ENCODE peak calls at places on chromosomes 6 and 20, in nine cellular contexts. One of them, this sample, is unnamed.

GRCh38 chr20:45067558-45067957 is 33.4 kb downstream of the KCNS1 start:
- DNase-seq in cerebellar cortex: no peak
- DNase-seq in small intestine: no peak
- DNase-seq in EL: peak
- DNase-seq in aorta: no peak
- DNase-seq in T-helper 2 cell: no peak
- DNase-seq in astrocyte of the cerebellum: no peak
- DNase-seq in SK-MEL-5: no peak
- DNase-seq in GM12865: no peak
- DNase-seq in this sample: no peak

GRCh38 chr6:27290065-27290849 is 21.8 kb downstream of the POM121L2 start:
- DNase-seq in cerebellar cortex: no peak
- DNase-seq in small intestine: no peak
- DNase-seq in EL: peak
- DNase-seq in aorta: no peak
- DNase-seq in T-helper 2 cell: no peak
- DNase-seq in astrocyte of the cerebellum: no peak
- DNase-seq in SK-MEL-5: peak
- DNase-seq in GM12865: no peak
- DNase-seq in this sample: no peak

GRCh38 chr6:3329491-3330051 is 70.8 kb downstream of the PSMG4 start:
- DNase-seq in cerebellar cortex: no peak
- DNase-seq in small intestine: no peak
- DNase-seq in EL: no peak
- DNase-seq in aorta: no peak
- DNase-seq in T-helper 2 cell: no peak
- DNase-seq in astrocyte of the cerebellum: no peak
- DNase-seq in SK-MEL-5: no peak
- DNase-seq in GM12865: no peak
- DNase-seq in this sample: no peak

GRCh38 chr6:41675176-41675767 is 37.0 kb downstream of the MDFI start:
- DNase-seq in cerebellar cortex: no peak
- DNase-seq in small intestine: no peak
- DNase-seq in EL: no peak
- DNase-seq in aorta: peak
- DNase-seq in T-helper 2 cell: no peak
- DNase-seq in astrocyte of the cerebellum: no peak
- DNase-seq in SK-MEL-5: no peak
- DNase-seq in GM12865: no peak
- DNase-seq in this sample: no peak

GRCh38 chr6:71333700-71334099 is 45.1 kb downstream of the OGFRL1 start:
- DNase-seq in cerebellar cortex: no peak
- DNase-seq in small intestine: no peak
- DNase-seq in EL: peak
- DNase-seq in aorta: no peak
- DNase-seq in T-helper 2 cell: no peak
- DNase-seq in astrocyte of the cerebellum: peak
- DNase-seq in SK-MEL-5: peak
- DNase-seq in GM12865: no peak
- DNase-seq in this sample: no peak

GRCh38 chr20:37007898-37008649 is 56.6 kb upstream of the SAMHD1 start:
- DNase-seq in cerebellar cortex: peak
- DNase-seq in small intestine: peak
- DNase-seq in EL: no peak
- DNase-seq in aorta: no peak
- DNase-seq in T-helper 2 cell: no peak
- DNase-seq in astrocyte of the cerebellum: peak
- DNase-seq in SK-MEL-5: peak
- DNase-seq in GM12865: peak
- DNase-seq in this sample: no peak

GRCh38 chr20:34544109-34544793 is 14.3 kb upstream of the MAP1LC3A start:
- DNase-seq in cerebellar cortex: peak
- DNase-seq in small intestine: peak
- DNase-seq in EL: no peak
- DNase-seq in aorta: no peak
- DNase-seq in T-helper 2 cell: no peak
- DNase-seq in astrocyte of the cerebellum: no peak
- DNase-seq in SK-MEL-5: no peak
- DNase-seq in GM12865: no peak
- DNase-seq in this sample: no peak

GRCh38 chr6:13099771-13100170 is 228.6 kb downstream of the TBC1D7 start:
- DNase-seq in cerebellar cortex: no peak
- DNase-seq in small intestine: no peak
- DNase-seq in EL: no peak
- DNase-seq in aorta: no peak
- DNase-seq in T-helper 2 cell: no peak
- DNase-seq in astrocyte of the cerebellum: no peak
- DNase-seq in SK-MEL-5: peak
- DNase-seq in GM12865: no peak
- DNase-seq in this sample: no peak

GRCh38 chr6:53252177-53252692 is 96.5 kb downstream of the ELOVL5 start:
- DNase-seq in cerebellar cortex: no peak
- DNase-seq in small intestine: no peak
- DNase-seq in EL: no peak
- DNase-seq in aorta: no peak
- DNase-seq in T-helper 2 cell: no peak
- DNase-seq in astrocyte of the cerebellum: no peak
- DNase-seq in SK-MEL-5: no peak
- DNase-seq in GM12865: no peak
- DNase-seq in this sample: no peak

GRCh38 chr6:133033263-133033662 is 207.9 kb upstream of the EYA4 start:
- DNase-seq in cerebellar cortex: no peak
- DNase-seq in small intestine: no peak
- DNase-seq in EL: no peak
- DNase-seq in aorta: no peak
- DNase-seq in T-helper 2 cell: no peak
- DNase-seq in astrocyte of the cerebellum: no peak
- DNase-seq in SK-MEL-5: no peak
- DNase-seq in GM12865: no peak
- DNase-seq in this sample: no peak

GRCh38 chr6:150641398-150642139 is 41.9 kb downstream of the PLEKHG1 start:
- DNase-seq in cerebellar cortex: no peak
- DNase-seq in small intestine: peak
- DNase-seq in EL: no peak
- DNase-seq in aorta: no peak
- DNase-seq in T-helper 2 cell: no peak
- DNase-seq in astrocyte of the cerebellum: no peak
- DNase-seq in SK-MEL-5: peak
- DNase-seq in GM12865: peak
- DNase-seq in this sample: no peak

GRCh38 chr20:2451939-2452732 is 18.5 kb downstream of the SNRPB start:
- DNase-seq in cerebellar cortex: peak
- DNase-seq in small intestine: peak
- DNase-seq in EL: peak
- DNase-seq in aorta: peak
- DNase-seq in T-helper 2 cell: peak
- DNase-seq in astrocyte of the cerebellum: peak
- DNase-seq in SK-MEL-5: peak
- DNase-seq in GM12865: peak
- DNase-seq in this sample: peak

GRCh38 chr20:62776692-62777527 is 19.4 kb upstream of the MRGBP start:
- DNase-seq in cerebellar cortex: peak
- DNase-seq in small intestine: peak
- DNase-seq in EL: peak
- DNase-seq in aorta: no peak
- DNase-seq in T-helper 2 cell: peak
- DNase-seq in astrocyte of the cerebellum: no peak
- DNase-seq in SK-MEL-5: peak
- DNase-seq in GM12865: peak
- DNase-seq in this sample: peak

GRCh38 chr6:9397981-9398559 is 962.7 kb upstream of the SLC35B3 start:
- DNase-seq in cerebellar cortex: no peak
- DNase-seq in small intestine: no peak
- DNase-seq in EL: no peak
- DNase-seq in aorta: no peak
- DNase-seq in T-helper 2 cell: no peak
- DNase-seq in astrocyte of the cerebellum: no peak
- DNase-seq in SK-MEL-5: no peak
- DNase-seq in GM12865: no peak
- DNase-seq in this sample: no peak

GRCh38 chr20:25296094-25297093 is 48.5 kb downstream of the PYGB start:
- DNase-seq in cerebellar cortex: no peak
- DNase-seq in small intestine: peak
- DNase-seq in EL: peak
- DNase-seq in aorta: no peak
- DNase-seq in T-helper 2 cell: no peak
- DNase-seq in astrocyte of the cerebellum: no peak
- DNase-seq in SK-MEL-5: peak
- DNase-seq in GM12865: peak
- DNase-seq in this sample: no peak

GRCh38 chr20:52484438-52484837 is 292.9 kb upstream of the ZFP64 start:
- DNase-seq in cerebellar cortex: no peak
- DNase-seq in small intestine: no peak
- DNase-seq in EL: peak
- DNase-seq in aorta: no peak
- DNase-seq in T-helper 2 cell: no peak
- DNase-seq in astrocyte of the cerebellum: no peak
- DNase-seq in SK-MEL-5: no peak
- DNase-seq in GM12865: no peak
- DNase-seq in this sample: no peak

GRCh38 chr20:33882018-33882417 is 70.9 kb downstream of the CHMP4B start:
- DNase-seq in cerebellar cortex: no peak
- DNase-seq in small intestine: no peak
- DNase-seq in EL: no peak
- DNase-seq in aorta: no peak
- DNase-seq in T-helper 2 cell: no peak
- DNase-seq in astrocyte of the cerebellum: no peak
- DNase-seq in SK-MEL-5: no peak
- DNase-seq in GM12865: no peak
- DNase-seq in this sample: no peak

GRCh38 chr20:17957505-17958325 is 10.9 kb downstream of the SNX5 start:
- DNase-seq in cerebellar cortex: no peak
- DNase-seq in small intestine: no peak
- DNase-seq in EL: no peak
- DNase-seq in aorta: no peak
- DNase-seq in T-helper 2 cell: no peak
- DNase-seq in astrocyte of the cerebellum: no peak
- DNase-seq in SK-MEL-5: no peak
- DNase-seq in GM12865: no peak
- DNase-seq in this sample: no peak

GRCh38 chr6:54846243-54846856 is at the start of gene FAM83B:
- DNase-seq in cerebellar cortex: no peak
- DNase-seq in small intestine: peak
- DNase-seq in EL: peak
- DNase-seq in aorta: peak
- DNase-seq in T-helper 2 cell: no peak
- DNase-seq in astrocyte of the cerebellum: no peak
- DNase-seq in SK-MEL-5: no peak
- DNase-seq in GM12865: no peak
- DNase-seq in this sample: no peak

GRCh38 chr6:34990971-34991560 is 102.0 kb downstream of the ANKS1A start:
- DNase-seq in cerebellar cortex: no peak
- DNase-seq in small intestine: no peak
- DNase-seq in EL: peak
- DNase-seq in aorta: no peak
- DNase-seq in T-helper 2 cell: no peak
- DNase-seq in astrocyte of the cerebellum: no peak
- DNase-seq in SK-MEL-5: no peak
- DNase-seq in GM12865: no peak
- DNase-seq in this sample: no peak